ENCODE peak calls at places on chromosome 22, in six cellular contexts. G, M, W, K, U and H are unnamed samples.

GRCh38 chr22:36417281-36417686 is 29.5 kb upstream of the MYH9 start:
- DNase-seq in G (peak), M (peak), W (peak), K (peak), U (no peak), H (no peak)

GRCh38 chr22:36409067-36409466 is 21.3 kb upstream of the MYH9 start:
- DNase-seq in G (no peak), M (no peak), W (no peak), K (no peak), U (no peak), H (no peak)

GRCh38 chr22:17990167-17990566 is 34.2 kb downstream of the MICAL3 start:
- DNase-seq in G (no peak), M (no peak), W (no peak), K (no peak), U (no peak), H (no peak)

GRCh38 chr22:25228822-25229221 is 9.4 kb downstream of the CRYBB2 start:
- DNase-seq in G (no peak), M (no peak), W (no peak), K (no peak), U (no peak), H (no peak)

GRCh38 chr22:45638834-45639746 is 32.5 kb upstream of the ATXN10 start:
- DNase-seq in G (peak), M (peak), W (peak), K (peak), U (peak), H (no peak)

GRCh38 chr22:24200616-24201212 is 19.4 kb downstream of the SUSD2 start:
- DNase-seq in G (no peak), M (no peak), W (peak), K (no peak), U (peak), H (no peak)

GRCh38 chr22:37801946-37802309 is 5.8 kb upstream of the GCAT start:
- DNase-seq in G (no peak), M (no peak), W (no peak), K (no peak), U (no peak), H (no peak)

GRCh38 chr22:46026907-46027218 is 49.9 kb upstream of the WNT7B start:
- DNase-seq in G (no peak), M (no peak), W (no peak), K (no peak), U (no peak), H (no peak)

GRCh38 chr22:45781941-45782340 is 110.3 kb downstream of the ATXN10 start:
- DNase-seq in G (no peak), M (no peak), W (no peak), K (no peak), U (no peak), H (no peak)

GRCh38 chr22:50488886-50489285 is 2.2 kb downstream of the MIOX start:
- DNase-seq in G (no peak), M (no peak), W (no peak), K (no peak), U (no peak), H (no peak)

GRCh38 chr22:43900206-43900605 is 8.4 kb upstream of the PNPLA5 start:
- DNase-seq in G (no peak), M (no peak), W (no peak), K (no peak), U (no peak), H (no peak)

GRCh38 chr22:45966892-45967365 is 10.0 kb downstream of the WNT7B start:
- DNase-seq in G (no peak), M (no peak), W (no peak), K (no peak), U (no peak), H (no peak)

GRCh38 chr22:47063606-47064005 is 301.2 kb downstream of the TBC1D22A start:
- DNase-seq in G (no peak), M (no peak), W (no peak), K (no peak), U (no peak), H (no peak)

GRCh38 chr22:37636186-37636948 is 3.1 kb upstream of the SH3BP1 start:
- DNase-seq in G (no peak), M (peak), W (peak), K (no peak), U (peak), H (peak)

GRCh38 chr22:38490915-38491314 is 15.2 kb downstream of the DDX17 start:
- DNase-seq in G (no peak), M (peak), W (no peak), K (no peak), U (peak), H (no peak)

GRCh38 chr22:29043906-29044575 is 17.6 kb downstream of the C22orf31 start:
- DNase-seq in G (no peak), M (no peak), W (peak), K (no peak), U (peak), H (no peak)

GRCh38 chr22:50112151-50113118 is 22.6 kb downstream of the MOV10L1 start:
- DNase-seq in G (no peak), M (no peak), W (peak), K (no peak), U (peak), H (no peak)

GRCh38 chr22:49833340-49834007 is 5.8 kb upstream of the BRD1 start:
- DNase-seq in G (peak), M (no peak), W (no peak), K (no peak), U (no peak), H (no peak)

GRCh38 chr22:27074016-27074415 is 416.6 kb downstream of the MIAT start:
- DNase-seq in G (no peak), M (no peak), W (no peak), K (no peak), U (no peak), H (no peak)

GRCh38 chr22:46024136-46024840 is 47.3 kb upstream of the WNT7B start:
- DNase-seq in G (no peak), M (peak), W (no peak), K (no peak), U (no peak), H (no peak)

GRCh38 chr22:27667121-27667843 is 134.3 kb downstream of the MN1 start:
- DNase-seq in G (no peak), M (no peak), W (no peak), K (no peak), U (peak), H (no peak)

GRCh38 chr22:49160261-49161001 is 667.2 kb downstream of the BRD1 start:
- DNase-seq in G (no peak), M (no peak), W (no peak), K (peak), U (no peak), H (no peak)

GRCh38 chr22:37208401-37209139 is 3.7 kb downstream of the SSTR3 start:
- DNase-seq in G (no peak), M (peak), W (no peak), K (peak), U (no peak), H (no peak)

GRCh38 chr22:43901976-43902643 is 10.3 kb upstream of the PNPLA5 start:
- DNase-seq in G (peak), M (no peak), W (peak), K (no peak), U (peak), H (no peak)

GRCh38 chr22:37684803-37685615 is 1.1 kb upstream of the NOL12 start:
- DNase-seq in G (no peak), M (peak), W (no peak), K (no peak), U (no peak), H (no peak)

GRCh38 chr22:17366329-17366728 is 2.9 kb upstream of the CECR2 start:
- DNase-seq in G (no peak), M (no peak), W (no peak), K (no peak), U (no peak), H (no peak)

GRCh38 chr22:46508391-46508999 is 28.9 kb downstream of the CELSR1 start:
- DNase-seq in G (no peak), M (no peak), W (no peak), K (no peak), U (no peak), H (no peak)

GRCh38 chr22:30667486-30668305 is at the start of gene DUSP18:
- DNase-seq in G (peak), M (peak), W (peak), K (peak), U (peak), H (peak)
- TF ChIP-seq CTCF in G (peak), M (peak), W (peak), K (peak), U (peak), H (no peak)

GRCh38 chr22:39529487-39529851 is 3.1 kb downstream of the RPS19BP1 start:
- DNase-seq in G (no peak), M (no peak), W (no peak), K (no peak), U (no peak), H (no peak)
- TF ChIP-seq CTCF in G (no peak), M (no peak), W (no peak), K (peak), U (no peak), H (no peak)

GRCh38 chr22:41524809-41525449 is 19.3 kb downstream of the POLR3H start:
- DNase-seq in G (no peak), M (peak), W (no peak), K (no peak), U (no peak), H (peak)
- TF ChIP-seq CTCF in G (peak), M (no peak), W (no peak), K (peak), U (no peak), H (peak)

GRCh38 chr22:20748820-20749428 is 25.0 kb upstream of the SERPIND1 start:
- DNase-seq in G (no peak), M (peak), W (no peak), K (no peak), U (no peak), H (peak)
- TF ChIP-seq CTCF in G (no peak), M (no peak), W (no peak), K (no peak), U (no peak), H (no peak)